ENCODE peak calls at places on chromosomes 11 and 22, in ten cellular contexts. I is T-helper 1 cell; G is GDM1; Z is stimulated activated CD8-positive, alpha-beta memory T cell treated with anti-CD3 and anti-CD28 coated beads, Interleukin-12 subunit alpha, Interleukin-12 subunit beta, amount 100 ng/mL, for 4 hours; M is mesendoderm; D is T-helper 2 cell; S is activated naive CD8-positive, alpha-beta T cell treated with anti-CD3 and anti-CD28 coated beads, Interleukin-2, amount 50 U/mL, for 24 hours; E is IMR-90; K is NCI-H748 treated with DMSO at 0.1 percent for 48 hours; J is posterior cingulate gyrus. O is an unnamed sample.

GRCh38 chr11:40241524-40242037 is 1217.9 kb downstream of the LRRC4C start:
- DNase-seq in G (no peak), Z (no peak), K (no peak), J (no peak), S (no peak), I (no peak), D (no peak), M (peak), E (no peak), O (peak)

GRCh38 chr11:36469063-36469462 is 41.0 kb downstream of the TRAF6 start:
- DNase-seq in K (no peak), S (peak), Z (no peak), E (no peak), G (no peak), I (no peak), M (peak), J (no peak), D (no peak), O (peak)

GRCh38 chr11:10197091-10197490 is 96.9 kb downstream of the SBF2 start:
- DNase-seq in M (no peak), J (no peak), E (peak), I (no peak), Z (no peak), G (no peak), S (no peak), K (no peak), D (no peak), O (no peak)

GRCh38 chr22:38607680-38608079 is 37.7 kb upstream of the DMC1 start:
- DNase-seq in G (no peak), E (no peak), S (no peak), Z (no peak), J (no peak), I (no peak), M (no peak), D (no peak), K (no peak), O (no peak)

GRCh38 chr22:24338701-24339451 is 68.2 kb downstream of the SPECC1L start:
- DNase-seq in Z (no peak), D (no peak), K (no peak), M (peak), G (no peak), I (no peak), S (no peak), J (no peak), E (peak), O (no peak)

GRCh38 chr11:15236514-15236913 is 121.8 kb downstream of the INSC start:
- DNase-seq in G (no peak), K (peak), D (no peak), E (no peak), M (peak), J (no peak), S (no peak), Z (no peak), I (no peak), O (peak)

GRCh38 chr11:65870706-65871681 is 1.6 kb downstream of the EFEMP2 start:
- DNase-seq in D (no peak), Z (no peak), G (peak), I (no peak), E (no peak), J (no peak), M (no peak), S (no peak), K (no peak), O (peak)

GRCh38 chr11:110123003-110123402 is 29.8 kb downstream of the ZC3H12C start:
- DNase-seq in E (peak), M (peak), I (no peak), D (no peak), J (no peak), G (no peak), K (no peak), S (no peak), Z (no peak), O (no peak)

GRCh38 chr11:9028591-9028990 is 24.8 kb upstream of the NRIP3 start:
- DNase-seq in D (no peak), I (no peak), K (no peak), Z (no peak), G (no peak), E (no peak), J (no peak), M (no peak), S (no peak), O (no peak)

GRCh38 chr11:118688851-118689502 is 9.5 kb upstream of the TREH start:
- DNase-seq in I (no peak), M (no peak), E (no peak), K (no peak), D (no peak), S (no peak), J (no peak), G (no peak), Z (no peak), O (no peak)

GRCh38 chr11:76700177-76701100 is 29.9 kb upstream of the LRRC32 start:
- DNase-seq in J (no peak), Z (no peak), M (no peak), K (no peak), D (no peak), S (no peak), G (peak), E (peak), I (no peak), O (peak)

GRCh38 chr11:78149646-78150045 is 10.2 kb upstream of the ALG8 start:
- DNase-seq in M (no peak), K (no peak), D (no peak), I (no peak), E (peak), G (no peak), S (no peak), J (no peak), Z (no peak), O (no peak)

GRCh38 chr11:210122-210802 is 2.8 kb downstream of the RIC8A start:
- DNase-seq in G (no peak), D (no peak), E (peak), J (no peak), Z (no peak), I (no peak), K (no peak), M (peak), S (no peak), O (peak)

GRCh38 chr11:8138526-8138925 is 30.3 kb downstream of the RIC3 start:
- DNase-seq in K (no peak), E (no peak), G (no peak), I (no peak), Z (no peak), M (no peak), D (no peak), J (no peak), S (no peak), O (no peak)

GRCh38 chr11:82900277-82901164 is at the start of gene PRCP:
- DNase-seq in M (peak), D (peak), J (peak), S (peak), K (peak), I (peak), G (peak), Z (peak), E (peak), O (peak)

GRCh38 chr11:113240790-113241189 is 73.6 kb upstream of the TTC12 start:
- DNase-seq in M (peak), G (no peak), J (no peak), I (no peak), Z (no peak), K (no peak), D (no peak), E (no peak), S (no peak), O (peak)

GRCh38 chr11:62020661-62021060 is 53.2 kb upstream of the FTH1 start:
- DNase-seq in E (no peak), I (no peak), M (no peak), K (no peak), D (no peak), Z (no peak), G (no peak), J (no peak), S (no peak), O (no peak)

GRCh38 chr11:68839953-68840641 is 1.6 kb downstream of the CPT1A start:
- DNase-seq in K (no peak), M (peak), G (peak), J (no peak), D (no peak), Z (no peak), I (no peak), S (peak), E (peak), O (peak)

GRCh38 chr22:23278883-23279675 is 98.8 kb downstream of the BCR start:
- DNase-seq in J (peak), Z (peak), I (no peak), G (no peak), K (no peak), M (no peak), S (no peak), E (no peak), D (no peak), O (no peak)

GRCh38 chr11:103668859-103669258 is 367.6 kb upstream of the DDI1 start:
- DNase-seq in K (no peak), M (no peak), I (no peak), Z (no peak), S (no peak), E (no peak), J (no peak), D (no peak), G (no peak), O (no peak)

O was measured in ELF-1.